ENCODE peak calls at places on chromosomes 6 and 20, in four cellular contexts. One of them, this sample, is unnamed. For H3K36me3, the result is how much of the 10 kb centered on the place peaks cover.

GRCh38 chr6:84417261-84417660 is 189.8 kb upstream of the CEP162 start:
- DNase-seq in cardiac muscle cell: no peak
- DNase-seq in SK-N-SH: no peak
- DNase-seq in ovary: no peak
- DNase-seq in this sample: no peak

GRCh38 chr6:118558811-118559217 is 10.7 kb downstream of the PLN start:
- DNase-seq in cardiac muscle cell: peak
- DNase-seq in SK-N-SH: no peak
- DNase-seq in ovary: no peak
- DNase-seq in this sample: no peak

GRCh38 chr6:46273911-46274310 is 103.1 kb upstream of the ENPP5 start:
- DNase-seq in cardiac muscle cell: no peak
- DNase-seq in SK-N-SH: no peak
- DNase-seq in ovary: no peak
- DNase-seq in this sample: no peak

GRCh38 chr6:30091577-30092381 is 16.2 kb upstream of the RNF39 start:
- DNase-seq in cardiac muscle cell: peak
- DNase-seq in SK-N-SH: no peak
- DNase-seq in ovary: no peak
- DNase-seq in this sample: no peak

GRCh38 chr6:169115632-169116031 is 138.0 kb downstream of the THBS2 start:
- DNase-seq in cardiac muscle cell: peak
- DNase-seq in SK-N-SH: no peak
- DNase-seq in ovary: no peak
- DNase-seq in this sample: no peak

GRCh38 chr6:47788498-47788884 is 6.7 kb downstream of the OPN5 start:
- DNase-seq in cardiac muscle cell: no peak
- DNase-seq in SK-N-SH: no peak
- DNase-seq in ovary: no peak
- DNase-seq in this sample: no peak

GRCh38 chr6:145031962-145032361 is 703.4 kb downstream of the EPM2A start:
- DNase-seq in cardiac muscle cell: no peak
- DNase-seq in SK-N-SH: no peak
- DNase-seq in ovary: no peak
- DNase-seq in this sample: no peak

GRCh38 chr20:46984391-46984790 is 89.7 kb downstream of the EYA2 start:
- DNase-seq in cardiac muscle cell: peak
- DNase-seq in SK-N-SH: no peak
- DNase-seq in ovary: no peak
- DNase-seq in this sample: no peak

GRCh38 chr6:166540631-166541331 is 45.7 kb downstream of the RAMACL start:
- DNase-seq in cardiac muscle cell: no peak
- DNase-seq in SK-N-SH: no peak
- DNase-seq in ovary: no peak
- DNase-seq in this sample: no peak

GRCh38 chr6:18340781-18341551 is 46.2 kb upstream of the RNF144B start:
- DNase-seq in cardiac muscle cell: no peak
- DNase-seq in SK-N-SH: no peak
- DNase-seq in ovary: no peak
- DNase-seq in this sample: no peak

GRCh38 chr6:45922728-45923351 is 92.8 kb downstream of the CLIC5 start:
- DNase-seq in cardiac muscle cell: peak
- DNase-seq in SK-N-SH: peak
- DNase-seq in ovary: peak
- DNase-seq in this sample: peak

GRCh38 chr6:161429921-161430490 is 156.1 kb upstream of the AGPAT4 start:
- DNase-seq in cardiac muscle cell: peak
- DNase-seq in SK-N-SH: no peak
- DNase-seq in ovary: no peak
- DNase-seq in this sample: no peak

GRCh38 chr6:15642276-15642675 is 20.6 kb downstream of the DTNBP1 start:
- DNase-seq in cardiac muscle cell: peak
- DNase-seq in SK-N-SH: no peak
- DNase-seq in ovary: no peak
- DNase-seq in this sample: peak

GRCh38 chr6:149015224-149015876 is 268.5 kb downstream of the UST start:
- DNase-seq in cardiac muscle cell: peak
- DNase-seq in SK-N-SH: no peak
- DNase-seq in ovary: no peak
- DNase-seq in this sample: no peak

GRCh38 chr20:63089051-63089907 is 82.5 kb upstream of the BHLHE23 start:
- DNase-seq in cardiac muscle cell: no peak
- DNase-seq in SK-N-SH: peak
- DNase-seq in ovary: no peak
- DNase-seq in this sample: peak

GRCh38 chr6:137767931-137768690 is 98.9 kb upstream of the TNFAIP3 start:
- DNase-seq in cardiac muscle cell: peak
- DNase-seq in SK-N-SH: no peak
- DNase-seq in ovary: no peak
- DNase-seq in this sample: no peak

GRCh38 chr6:27668442-27669275 is 195.8 kb upstream of the ZNF184 start:
- DNase-seq in cardiac muscle cell: peak
- DNase-seq in SK-N-SH: peak
- DNase-seq in ovary: peak
- DNase-seq in this sample: peak

GRCh38 chr20:6579417-6579816 is 188.1 kb upstream of the BMP2 start:
- DNase-seq in cardiac muscle cell: peak
- DNase-seq in SK-N-SH: no peak
- DNase-seq in ovary: no peak
- DNase-seq in this sample: no peak

GRCh38 chr20:45905505-45906079 is 6.4 kb downstream of the PLTP start:
- DNase-seq in cardiac muscle cell: no peak
- DNase-seq in SK-N-SH: no peak
- DNase-seq in ovary: no peak
- DNase-seq in this sample: no peak

GRCh38 chr6:72182337-72183246 is 296.2 kb downstream of the RIMS1 start:
- DNase-seq in cardiac muscle cell: peak
- DNase-seq in SK-N-SH: peak
- DNase-seq in ovary: no peak
- DNase-seq in this sample: peak

GRCh38 chr6:99905209-99906106 is 88.6 kb downstream of the MCHR2 start:
- DNase-seq in cardiac muscle cell: peak
- DNase-seq in SK-N-SH: peak
- DNase-seq in ovary: no peak
- DNase-seq in this sample: peak

GRCh38 chr6:85802162-85802561 is 159.5 kb upstream of the SYNCRIP start:
- DNase-seq in cardiac muscle cell: no peak
- DNase-seq in SK-N-SH: no peak
- DNase-seq in ovary: no peak
- DNase-seq in this sample: no peak

GRCh38 chr20:45014671-45015415 is 48.5 kb downstream of the STK4 start:
- DNase-seq in cardiac muscle cell: peak
- DNase-seq in SK-N-SH: no peak
- DNase-seq in ovary: no peak
- DNase-seq in this sample: no peak

GRCh38 chr6:34871853-34872252 is 16.0 kb downstream of the TAF11 start:
- DNase-seq in cardiac muscle cell: no peak
- DNase-seq in SK-N-SH: no peak
- DNase-seq in ovary: no peak
- DNase-seq in this sample: no peak

GRCh38 chr6:148888853-148889252 is 142.0 kb downstream of the UST start:
- DNase-seq in cardiac muscle cell: peak
- DNase-seq in SK-N-SH: no peak
- DNase-seq in ovary: no peak
- DNase-seq in this sample: no peak

GRCh38 chr6:27281569-27281968 is 30.5 kb downstream of the POM121L2 start:
- DNase-seq in cardiac muscle cell: no peak
- DNase-seq in SK-N-SH: no peak
- DNase-seq in ovary: no peak
- DNase-seq in this sample: no peak

GRCh38 chr6:352896-353470 is 38.6 kb upstream of the IRF4 start:
- DNase-seq in cardiac muscle cell: no peak
- DNase-seq in SK-N-SH: no peak
- DNase-seq in ovary: no peak
- DNase-seq in this sample: no peak

GRCh38 chr6:120779441-120779840 is 554.8 kb downstream of the TBC1D32 start:
- DNase-seq in cardiac muscle cell: no peak
- DNase-seq in SK-N-SH: no peak
- DNase-seq in ovary: no peak
- DNase-seq in this sample: no peak

GRCh38 chr6:5085638-5086293 is 625 bp downstream of the PPP1R3G start:
- DNase-seq in cardiac muscle cell: peak
- DNase-seq in SK-N-SH: peak
- DNase-seq in ovary: no peak
- DNase-seq in this sample: peak

GRCh38 chr6:25892877-25893276 is 18.8 kb upstream of the SLC17A3 start:
- DNase-seq in cardiac muscle cell: no peak
- DNase-seq in SK-N-SH: no peak
- DNase-seq in ovary: no peak
- DNase-seq in this sample: no peak

GRCh38 chr6:71040043-71040442 is 83.2 kb upstream of the B3GAT2 start:
- DNase-seq in cardiac muscle cell: no peak
- DNase-seq in SK-N-SH: no peak
- DNase-seq in ovary: no peak
- DNase-seq in this sample: no peak

GRCh38 chr6:31970604-31971271 is 1.2 kb downstream of the DXO start:
- DNase-seq in cardiac muscle cell: no peak
- DNase-seq in SK-N-SH: peak
- DNase-seq in ovary: no peak
- DNase-seq in this sample: no peak

GRCh38 chr6:152248987-152249386 is 388.2 kb downstream of the SYNE1 start:
- DNase-seq in cardiac muscle cell: no peak
- DNase-seq in SK-N-SH: no peak
- DNase-seq in ovary: no peak
- DNase-seq in this sample: no peak

GRCh38 chr6:152240983-152241766 is 396.0 kb downstream of the SYNE1 start:
- DNase-seq in cardiac muscle cell: peak
- DNase-seq in SK-N-SH: no peak
- DNase-seq in ovary: no peak
- DNase-seq in this sample: no peak

GRCh38 chr6:152246554-152247337 is 390.4 kb downstream of the SYNE1 start:
- DNase-seq in cardiac muscle cell: peak
- DNase-seq in SK-N-SH: no peak
- DNase-seq in ovary: no peak
- DNase-seq in this sample: no peak

GRCh38 chr6:152240436-152240835 is 396.7 kb downstream of the SYNE1 start:
- DNase-seq in cardiac muscle cell: no peak
- DNase-seq in SK-N-SH: no peak
- DNase-seq in ovary: no peak
- DNase-seq in this sample: no peak

DNA sequence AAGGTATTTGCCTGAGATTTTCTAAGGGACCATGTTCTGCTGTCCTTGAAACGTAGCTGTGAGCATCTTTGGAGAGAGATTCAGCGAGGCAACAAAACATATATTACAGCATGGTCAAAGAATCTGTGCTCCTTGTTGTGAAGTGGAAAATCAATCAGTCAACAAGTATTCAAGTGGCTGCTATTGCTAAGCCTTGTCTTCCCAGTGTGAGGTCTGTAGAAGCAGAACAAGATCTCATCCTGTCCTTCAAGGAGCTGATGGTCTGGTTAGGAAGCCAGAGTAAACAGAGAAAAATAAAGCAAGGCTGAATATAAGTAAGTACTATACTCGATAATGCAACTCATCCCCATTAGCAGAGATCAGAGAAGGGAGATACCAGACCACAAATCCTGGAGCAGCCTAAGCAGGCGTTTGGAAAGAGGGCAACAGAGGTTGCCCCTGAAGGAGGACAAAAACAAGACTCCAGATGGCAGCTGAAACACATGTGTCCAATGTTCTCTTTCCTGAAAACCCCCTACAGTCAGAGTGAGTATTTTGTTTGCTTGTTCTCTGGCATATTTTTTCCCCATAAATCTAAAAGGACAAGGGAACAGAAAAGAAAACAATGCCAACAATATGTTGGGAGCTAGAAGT is 392.0 kb downstream of the SYNE1 start:
- DNase-seq in cardiac muscle cell: no peak
- DNase-seq in SK-N-SH: no peak
- DNase-seq in ovary: no peak
- DNase-seq in this sample: peak
- H3K36me3 ChIP-seq in cardiac muscle cell: under half
- H3K36me3 ChIP-seq in SK-N-SH: half or more
- H3K36me3 ChIP-seq in ovary: under half
- H3K36me3 ChIP-seq in this sample: under half

DNA sequence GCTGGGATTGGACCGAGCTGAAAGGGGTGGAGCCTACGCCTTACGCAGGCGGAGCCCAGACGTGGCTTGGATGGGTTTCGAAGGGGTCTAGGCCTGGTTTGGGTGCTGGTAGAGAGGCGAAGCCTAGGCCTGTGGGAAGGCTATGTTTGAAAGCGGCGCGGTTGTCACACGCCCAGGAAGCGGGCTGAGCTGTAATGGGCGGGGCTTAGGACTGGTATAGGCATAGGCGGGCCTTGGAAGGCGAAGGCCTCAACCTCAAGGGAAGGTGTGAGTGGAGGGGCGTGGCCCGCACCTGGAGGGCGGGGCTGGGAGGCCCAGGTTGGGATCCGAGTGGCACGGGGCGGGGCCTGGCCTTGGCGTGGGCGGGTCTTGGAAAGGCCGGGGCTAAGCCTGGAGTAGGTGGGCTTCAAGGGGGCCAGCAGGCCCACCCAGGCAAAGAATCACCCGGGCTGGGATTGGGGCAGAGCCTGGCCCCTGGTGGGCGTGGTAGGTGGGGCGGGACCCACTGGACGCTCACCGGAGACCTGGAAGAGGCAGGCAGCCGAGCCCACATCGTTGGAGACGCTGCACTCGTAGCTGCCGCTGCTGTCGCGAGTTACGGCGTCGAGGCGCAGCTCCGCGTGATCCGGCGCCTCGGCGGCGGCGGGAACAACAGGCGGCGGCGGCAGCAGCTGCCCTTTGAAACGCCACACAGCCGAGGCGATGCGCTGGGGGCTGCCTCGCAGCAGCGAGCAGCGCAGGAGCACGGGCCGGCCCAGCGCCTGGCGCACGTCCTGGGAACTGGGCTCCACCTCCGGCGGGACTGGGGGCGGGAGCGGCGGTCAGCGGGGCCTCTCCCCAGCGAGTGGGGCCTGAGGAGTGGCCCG is 49.0 kb downstream of the MDGA1 start:
- DNase-seq in cardiac muscle cell: peak
- DNase-seq in SK-N-SH: no peak
- DNase-seq in ovary: no peak
- DNase-seq in this sample: no peak
- H3K4me3 ChIP-seq in cardiac muscle cell: no peak
- H3K4me3 ChIP-seq in SK-N-SH: no peak
- H3K4me3 ChIP-seq in ovary: no peak
- H3K4me3 ChIP-seq in this sample: no peak

GRCh38 chr20:17990278-17990972 is 21.6 kb downstream of the MGME1 start:
- DNase-seq in cardiac muscle cell: peak
- DNase-seq in SK-N-SH: no peak
- DNase-seq in ovary: no peak
- DNase-seq in this sample: no peak
- H3K36me3 ChIP-seq in cardiac muscle cell: under half
- H3K36me3 ChIP-seq in SK-N-SH: under half
- H3K36me3 ChIP-seq in ovary: under half
- H3K36me3 ChIP-seq in this sample: under half

GRCh38 chr6:154218336-154218735 is 138.3 kb downstream of the IPCEF1 start:
- DNase-seq in cardiac muscle cell: no peak
- DNase-seq in SK-N-SH: no peak
- DNase-seq in ovary: no peak
- DNase-seq in this sample: peak

GRCh38 chr6:154223296-154223695 is 133.3 kb downstream of the IPCEF1 start:
- DNase-seq in cardiac muscle cell: no peak
- DNase-seq in SK-N-SH: no peak
- DNase-seq in ovary: no peak
- DNase-seq in this sample: peak

GRCh38 chr6:154222716-154223115 is 133.9 kb downstream of the IPCEF1 start:
- DNase-seq in cardiac muscle cell: no peak
- DNase-seq in SK-N-SH: no peak
- DNase-seq in ovary: no peak
- DNase-seq in this sample: no peak

GRCh38 chr6:154218787-154219186 is 137.8 kb downstream of the IPCEF1 start:
- DNase-seq in cardiac muscle cell: no peak
- DNase-seq in SK-N-SH: no peak
- DNase-seq in ovary: no peak
- DNase-seq in this sample: no peak

GRCh38 chr6:154219250-154219649 is 137.4 kb downstream of the IPCEF1 start:
- DNase-seq in cardiac muscle cell: no peak
- DNase-seq in SK-N-SH: no peak
- DNase-seq in ovary: no peak
- DNase-seq in this sample: no peak
- H3K4me3 ChIP-seq in cardiac muscle cell: no peak
- H3K4me3 ChIP-seq in SK-N-SH: no peak
- H3K4me3 ChIP-seq in ovary: no peak
- H3K4me3 ChIP-seq in this sample: no peak

This sample was measured in WERI-Rb-1.